ENCODE peak calls at places on chromosome 9, in six cellular contexts. One of them, this sample, is unnamed.

GRCh38 chr9:72203205-72203803 is 54.1 kb downstream of the GDA start:
- DNase-seq in stomach: no peak
- DNase-seq in esophagus muscularis mucosa: no peak
- DNase-seq in prostate gland: no peak
- DNase-seq in sigmoid colon: no peak
- DNase-seq in suprapubic skin: no peak
- DNase-seq in this sample: no peak

GRCh38 chr9:75504721-75505120 is 385.8 kb upstream of the PCSK5 start:
- DNase-seq in prostate gland: no peak
- DNase-seq in esophagus muscularis mucosa: no peak
- DNase-seq in stomach: no peak
- DNase-seq in sigmoid colon: no peak
- DNase-seq in suprapubic skin: no peak
- DNase-seq in this sample: no peak

GRCh38 chr9:128053560-128053959 is 13.6 kb downstream of the NAIF1 start:
- DNase-seq in suprapubic skin: no peak
- DNase-seq in sigmoid colon: no peak
- DNase-seq in esophagus muscularis mucosa: no peak
- DNase-seq in stomach: no peak
- DNase-seq in prostate gland: no peak
- DNase-seq in this sample: peak; percentile 78

GRCh38 chr9:92480332-92480771 is 2.0 kb downstream of the ASPN start:
- DNase-seq in prostate gland: peak; percentile 39
- DNase-seq in sigmoid colon: no peak
- DNase-seq in suprapubic skin: no peak
- DNase-seq in stomach: no peak
- DNase-seq in esophagus muscularis mucosa: no peak
- DNase-seq in this sample: no peak

GRCh38 chr9:134333234-134333873 is 7.1 kb downstream of the RXRA start:
- DNase-seq in suprapubic skin: no peak
- DNase-seq in sigmoid colon: no peak
- DNase-seq in stomach: peak; percentile 75
- DNase-seq in prostate gland: no peak
- DNase-seq in esophagus muscularis mucosa: no peak
- DNase-seq in this sample: no peak

GRCh38 chr9:113427629-113428028 is 17.1 kb downstream of the C9orf43 start:
- DNase-seq in sigmoid colon: no peak
- DNase-seq in suprapubic skin: no peak
- DNase-seq in prostate gland: no peak
- DNase-seq in esophagus muscularis mucosa: no peak
- DNase-seq in stomach: no peak
- DNase-seq in this sample: no peak

GRCh38 chr9:109721021-109721420 is 59.0 kb upstream of the PALM2AKAP2 start:
- DNase-seq in esophagus muscularis mucosa: no peak
- DNase-seq in suprapubic skin: no peak
- DNase-seq in stomach: no peak
- DNase-seq in prostate gland: no peak
- DNase-seq in sigmoid colon: no peak
- DNase-seq in this sample: no peak

GRCh38 chr9:20331095-20331685 is 291.1 kb downstream of the MLLT3 start:
- DNase-seq in esophagus muscularis mucosa: peak; percentile 55
- DNase-seq in suprapubic skin: no peak
- DNase-seq in stomach: no peak
- DNase-seq in prostate gland: no peak
- DNase-seq in sigmoid colon: no peak
- DNase-seq in this sample: no peak

GRCh38 chr9:708556-709432 is 132.7 kb upstream of the DMRT1 start:
- DNase-seq in stomach: no peak
- DNase-seq in esophagus muscularis mucosa: no peak
- DNase-seq in suprapubic skin: no peak
- DNase-seq in sigmoid colon: no peak
- DNase-seq in prostate gland: no peak
- DNase-seq in this sample: no peak

GRCh38 chr9:120702075-120702474 is 12.2 kb downstream of the MEGF9 start:
- DNase-seq in sigmoid colon: no peak
- DNase-seq in prostate gland: no peak
- DNase-seq in esophagus muscularis mucosa: no peak
- DNase-seq in stomach: no peak
- DNase-seq in suprapubic skin: no peak
- DNase-seq in this sample: no peak

GRCh38 chr9:121292801-121293241 is 24.9 kb downstream of the GSN start:
- DNase-seq in prostate gland: no peak
- DNase-seq in sigmoid colon: peak; percentile 61
- DNase-seq in stomach: no peak
- DNase-seq in esophagus muscularis mucosa: no peak
- DNase-seq in suprapubic skin: peak; percentile 62
- DNase-seq in this sample: no peak

GRCh38 chr9:21265421-21266189 is 25.8 kb upstream of the IFNA14 start:
- DNase-seq in stomach: no peak
- DNase-seq in prostate gland: peak; percentile 26
- DNase-seq in sigmoid colon: no peak
- DNase-seq in suprapubic skin: no peak
- DNase-seq in esophagus muscularis mucosa: no peak
- DNase-seq in this sample: no peak

GRCh38 chr9:133429641-133430161 is 7.5 kb downstream of the ADAMTS13 start:
- DNase-seq in suprapubic skin: no peak
- DNase-seq in stomach: peak; percentile 65
- DNase-seq in sigmoid colon: no peak
- DNase-seq in prostate gland: peak; percentile 22
- DNase-seq in esophagus muscularis mucosa: no peak
- DNase-seq in this sample: peak; percentile 82

GRCh38 chr9:8857330-8858249 is 1058.0 kb upstream of the DMAC1 start:
- DNase-seq in esophagus muscularis mucosa: no peak
- DNase-seq in suprapubic skin: peak; percentile 55
- DNase-seq in stomach: peak; percentile 29
- DNase-seq in sigmoid colon: peak; percentile 85
- DNase-seq in prostate gland: peak; percentile 36
- DNase-seq in this sample: peak; percentile 76

GRCh38 chr9:133114886-133115603 is 6.0 kb downstream of the RALGDS start:
- DNase-seq in sigmoid colon: peak; percentile 71
- DNase-seq in suprapubic skin: peak; percentile 71
- DNase-seq in prostate gland: no peak
- DNase-seq in stomach: no peak
- DNase-seq in esophagus muscularis mucosa: no peak
- DNase-seq in this sample: peak; percentile 78

GRCh38 chr9:110240198-110240597 is 16.1 kb downstream of the TXN start:
- DNase-seq in sigmoid colon: no peak
- DNase-seq in suprapubic skin: no peak
- DNase-seq in stomach: no peak
- DNase-seq in esophagus muscularis mucosa: no peak
- DNase-seq in prostate gland: no peak
- DNase-seq in this sample: no peak

GRCh38 chr9:128920381-128921058 is at the start of gene PHYHD1:
- DNase-seq in sigmoid colon: peak; percentile 84
- DNase-seq in stomach: peak; percentile 67
- DNase-seq in prostate gland: peak; percentile 56
- DNase-seq in suprapubic skin: no peak
- DNase-seq in esophagus muscularis mucosa: no peak
- DNase-seq in this sample: no peak

GRCh38 chr9:129197978-129198736 is 20.1 kb upstream of the IER5L start:
- DNase-seq in sigmoid colon: peak; percentile 89
- DNase-seq in suprapubic skin: peak; percentile 88
- DNase-seq in stomach: no peak
- DNase-seq in esophagus muscularis mucosa: no peak
- DNase-seq in prostate gland: no peak
- DNase-seq in this sample: no peak

GRCh38 chr9:90517103-90517502 is 125.5 kb downstream of the DIRAS2 start:
- DNase-seq in suprapubic skin: no peak
- DNase-seq in prostate gland: peak; percentile 59
- DNase-seq in stomach: no peak
- DNase-seq in esophagus muscularis mucosa: no peak
- DNase-seq in sigmoid colon: no peak
- DNase-seq in this sample: no peak

GRCh38 chr9:89969156-89969566 is 364.3 kb downstream of the GADD45G start:
- DNase-seq in prostate gland: no peak
- DNase-seq in suprapubic skin: no peak
- DNase-seq in sigmoid colon: no peak
- DNase-seq in stomach: no peak
- DNase-seq in esophagus muscularis mucosa: no peak
- DNase-seq in this sample: no peak

GRCh38 chr9:82363236-82363635 is 374.7 kb downstream of the SPATA31D1 start:
- DNase-seq in esophagus muscularis mucosa: no peak
- DNase-seq in suprapubic skin: no peak
- DNase-seq in sigmoid colon: no peak
- DNase-seq in prostate gland: no peak
- DNase-seq in stomach: no peak
- DNase-seq in this sample: no peak

GRCh38 chr9:617441-618085 is 223.9 kb upstream of the DMRT1 start:
- DNase-seq in prostate gland: no peak
- DNase-seq in stomach: no peak
- DNase-seq in sigmoid colon: no peak
- DNase-seq in esophagus muscularis mucosa: no peak
- DNase-seq in suprapubic skin: no peak
- DNase-seq in this sample: no peak

GRCh38 chr9:137054932-137055384 is 1.1 kb upstream of the ENTPD2 start:
- DNase-seq in suprapubic skin: no peak
- DNase-seq in stomach: no peak
- DNase-seq in prostate gland: no peak
- DNase-seq in sigmoid colon: no peak
- DNase-seq in esophagus muscularis mucosa: no peak
- DNase-seq in this sample: no peak

GRCh38 chr9:137052998-137053943 is 590 bp downstream of the ENTPD2 start:
- DNase-seq in prostate gland: no peak
- DNase-seq in sigmoid colon: no peak
- DNase-seq in stomach: no peak
- DNase-seq in esophagus muscularis mucosa: no peak
- DNase-seq in suprapubic skin: no peak
- DNase-seq in this sample: no peak

GRCh38 chr9:137055385-137056364 is 1.8 kb upstream of the ENTPD2 start:
- DNase-seq in prostate gland: peak; percentile 64
- DNase-seq in esophagus muscularis mucosa: no peak
- DNase-seq in stomach: peak; percentile 94
- DNase-seq in suprapubic skin: no peak
- DNase-seq in sigmoid colon: peak; percentile 97
- DNase-seq in this sample: no peak

GRCh38 chr9:137052293-137052692 is 1.6 kb downstream of the ENTPD2 start:
- DNase-seq in prostate gland: no peak
- DNase-seq in suprapubic skin: no peak
- DNase-seq in esophagus muscularis mucosa: no peak
- DNase-seq in stomach: no peak
- DNase-seq in sigmoid colon: no peak
- DNase-seq in this sample: no peak

GRCh38 chr9:137053944-137054931 is at the start of gene ENTPD2:
- DNase-seq in stomach: peak; percentile 85
- DNase-seq in sigmoid colon: no peak
- DNase-seq in suprapubic skin: no peak
- DNase-seq in prostate gland: peak; percentile 82
- DNase-seq in esophagus muscularis mucosa: no peak
- DNase-seq in this sample: no peak
- TF ChIP-seq POLR2AphosphoS5 in stomach: peak; percentile 36
- TF ChIP-seq POLR2AphosphoS5 in sigmoid colon: peak; percentile 22
- TF ChIP-seq POLR2AphosphoS5 in suprapubic skin: no peak
- TF ChIP-seq POLR2AphosphoS5 in prostate gland: peak; percentile 39
- TF ChIP-seq POLR2AphosphoS5 in esophagus muscularis mucosa: no peak
- TF ChIP-seq POLR2AphosphoS5 in this sample: no peak

GRCh38 chr9:22529426-22530199 is 83.0 kb downstream of the DMRTA1 start:
- DNase-seq in suprapubic skin: no peak
- DNase-seq in sigmoid colon: no peak
- DNase-seq in stomach: no peak
- DNase-seq in esophagus muscularis mucosa: no peak
- DNase-seq in prostate gland: no peak
- DNase-seq in this sample: no peak

GRCh38 chr9:22528485-22528884 is 81.9 kb downstream of the DMRTA1 start:
- DNase-seq in suprapubic skin: no peak
- DNase-seq in prostate gland: no peak
- DNase-seq in esophagus muscularis mucosa: no peak
- DNase-seq in sigmoid colon: no peak
- DNase-seq in stomach: no peak
- DNase-seq in this sample: no peak
- TF ChIP-seq CTCF in suprapubic skin: no peak
- TF ChIP-seq CTCF in prostate gland: no peak
- TF ChIP-seq CTCF in esophagus muscularis mucosa: peak; percentile 40
- TF ChIP-seq CTCF in sigmoid colon: no peak
- TF ChIP-seq CTCF in stomach: no peak
- TF ChIP-seq CTCF in this sample: no peak

GRCh38 chr9:115016369-115016768 is 86.0 kb upstream of the TNFSF8 start:
- DNase-seq in stomach: no peak
- DNase-seq in suprapubic skin: no peak
- DNase-seq in sigmoid colon: no peak
- DNase-seq in esophagus muscularis mucosa: no peak
- DNase-seq in prostate gland: no peak
- DNase-seq in this sample: no peak

GRCh38 chr9:115015018-115015635 is 84.7 kb upstream of the TNFSF8 start:
- DNase-seq in suprapubic skin: no peak
- DNase-seq in sigmoid colon: no peak
- DNase-seq in stomach: peak; percentile 40
- DNase-seq in prostate gland: no peak
- DNase-seq in esophagus muscularis mucosa: no peak
- DNase-seq in this sample: no peak

GRCh38 chr9:115014438-115014837 is 84.0 kb upstream of the TNFSF8 start:
- DNase-seq in suprapubic skin: no peak
- DNase-seq in esophagus muscularis mucosa: no peak
- DNase-seq in stomach: no peak
- DNase-seq in sigmoid colon: no peak
- DNase-seq in prostate gland: no peak
- DNase-seq in this sample: no peak

GRCh38 chr9:115022760-115023434 is 92.5 kb upstream of the TNFSF8 start:
- DNase-seq in stomach: no peak
- DNase-seq in suprapubic skin: no peak
- DNase-seq in prostate gland: no peak
- DNase-seq in sigmoid colon: no peak
- DNase-seq in esophagus muscularis mucosa: no peak
- DNase-seq in this sample: no peak

DNA sequence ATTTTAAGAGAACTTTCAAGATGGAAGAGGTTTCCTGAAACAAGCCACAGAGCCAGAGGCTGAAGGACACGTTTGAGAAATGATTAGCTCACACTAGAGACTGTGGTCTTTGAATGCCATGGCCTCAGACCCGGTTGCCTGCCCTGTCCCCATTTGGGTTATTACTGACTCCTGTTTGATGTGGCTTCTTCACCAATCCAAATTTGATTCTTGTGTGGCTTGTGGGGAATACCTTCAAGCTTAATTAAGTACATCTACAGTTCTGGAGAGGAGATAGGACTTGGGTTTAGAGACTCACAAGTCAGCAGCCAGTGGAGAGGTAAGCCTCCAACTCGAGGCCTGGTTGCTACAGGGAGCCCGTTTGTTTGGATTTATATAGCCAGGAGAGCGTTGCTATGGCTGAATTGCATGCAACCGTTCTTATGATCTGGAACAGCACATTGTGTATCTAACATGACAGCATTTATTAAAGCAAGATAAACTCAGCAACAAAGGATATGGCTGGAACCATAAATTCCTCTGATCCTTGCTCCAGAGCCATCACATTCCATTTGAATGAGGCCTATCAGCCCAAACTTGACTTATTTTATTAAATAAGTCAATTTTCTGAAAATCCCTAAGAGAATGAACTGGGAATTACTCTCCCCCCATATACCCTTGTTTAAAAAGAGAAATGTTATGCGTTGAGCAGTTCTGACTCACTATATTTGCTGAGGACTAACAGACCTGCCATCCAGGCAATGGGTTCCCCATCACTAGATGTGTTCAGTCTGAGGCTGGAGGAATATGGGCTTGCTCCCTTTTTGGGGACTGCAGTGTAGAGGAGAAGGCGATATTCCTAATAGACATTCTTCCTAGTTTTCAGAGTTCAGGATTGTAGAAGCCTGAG is 88.4 kb upstream of the TNFSF8 start:
- DNase-seq in prostate gland: peak; percentile 33
- DNase-seq in sigmoid colon: peak; percentile 93
- DNase-seq in stomach: no peak
- DNase-seq in esophagus muscularis mucosa: no peak
- DNase-seq in suprapubic skin: no peak
- DNase-seq in this sample: no peak
- TF ChIP-seq POLR2AphosphoS5 in prostate gland: peak; percentile 67
- TF ChIP-seq POLR2AphosphoS5 in sigmoid colon: peak; percentile 93
- TF ChIP-seq POLR2AphosphoS5 in stomach: peak; percentile 68
- TF ChIP-seq POLR2AphosphoS5 in esophagus muscularis mucosa: peak; percentile 80
- TF ChIP-seq POLR2AphosphoS5 in suprapubic skin: no peak
- TF ChIP-seq POLR2AphosphoS5 in this sample: no peak

GRCh38 chr9:37859043-37859442 is 44.9 kb downstream of the SLC25A51 start:
- DNase-seq in stomach: no peak
- DNase-seq in suprapubic skin: no peak
- DNase-seq in prostate gland: no peak
- DNase-seq in sigmoid colon: no peak
- DNase-seq in esophagus muscularis mucosa: no peak
- DNase-seq in this sample: no peak
- TF ChIP-seq CTCF in stomach: no peak
- TF ChIP-seq CTCF in suprapubic skin: no peak
- TF ChIP-seq CTCF in prostate gland: no peak
- TF ChIP-seq CTCF in sigmoid colon: no peak
- TF ChIP-seq CTCF in esophagus muscularis mucosa: no peak
- TF ChIP-seq CTCF in this sample: no peak

This sample was measured in spleen.